ENCODE peak calls at places on chromosomes 3 and 15, in ten cellular contexts. F is T-helper 17 cell, D is substantia nigra, O is EL, Z is fibroblast of pulmonary artery, S is NCI-H2081, T is T follicular helper cell, K is NCI-H774, Y is epithelial cell of esophagus, Q is GF-D8. V is an unnamed sample.

GRCh38 chr15:95839367-95839782 is 491.1 kb upstream of the NR2F2 start:
- DNase-seq in F (no peak), K (no peak), Q (no peak), T (no peak), D (no peak), Z (peak), Y (no peak), S (no peak), O (no peak), V (no peak)

GRCh38 chr3:72655151-72655551 is 193.1 kb downstream of the SHQ1 start:
- DNase-seq in K (no peak), S (no peak), F (no peak), Y (no peak), Z (peak), Q (no peak), D (no peak), T (no peak), O (no peak), V (no peak)

GRCh38 chr15:25180606-25181289 is 226.0 kb downstream of the SNRPN start:
- DNase-seq in S (no peak), Y (no peak), K (no peak), D (no peak), Z (no peak), Q (no peak), O (no peak), T (no peak), F (peak), V (no peak)

GRCh38 chr15:101250931-101251829 is 668 bp downstream of the CHSY1 start:
- DNase-seq in D (no peak), Q (no peak), Z (no peak), O (peak), T (peak), Y (peak), K (peak), F (no peak), S (peak), V (no peak)

GRCh38 chr3:7999363-7999762 is 502.3 kb upstream of the LMCD1 start:
- DNase-seq in O (no peak), T (no peak), Y (no peak), K (no peak), S (peak), F (no peak), Q (no peak), Z (no peak), D (no peak), V (no peak)

GRCh38 chr3:129120254-129121004 is 1.2 kb downstream of the RAB43 start:
- DNase-seq in D (no peak), F (peak), T (peak), K (no peak), Y (peak), S (no peak), Q (peak), O (peak), Z (peak), V (peak)

GRCh38 chr3:183449391-183449790 is 21.0 kb upstream of the MCF2L2 start:
- DNase-seq in K (no peak), S (no peak), D (no peak), O (peak), Q (peak), Y (no peak), Z (peak), F (no peak), T (no peak), V (no peak)

GRCh38 chr3:178022599-178022998 is 513.6 kb upstream of the KCNMB2 start:
- DNase-seq in Y (no peak), Q (no peak), K (no peak), O (no peak), T (no peak), D (no peak), Z (peak), F (no peak), S (no peak), V (no peak)

GRCh38 chr15:27232876-27233275 is 261.9 kb downstream of the GABRG3 start:
- DNase-seq in K (no peak), D (no peak), F (no peak), T (no peak), O (no peak), Y (no peak), Z (no peak), Q (no peak), S (no peak), V (peak)

GRCh38 chr15:74257105-74257504 is 21.0 kb downstream of the CCDC33 start:
- DNase-seq in Q (no peak), K (no peak), Z (no peak), D (no peak), O (no peak), F (no peak), Y (no peak), S (no peak), T (no peak), V (no peak)

GRCh38 chr3:175426805-175427204 is 567.7 kb downstream of the NAALADL2 start:
- DNase-seq in Q (no peak), S (no peak), T (no peak), Z (no peak), Y (peak), K (no peak), O (peak), D (no peak), F (no peak), V (no peak)

GRCh38 chr15:64536244-64536836 is 76.0 kb downstream of the ZNF609 start:
- DNase-seq in O (peak), S (no peak), K (no peak), F (no peak), Y (peak), D (no peak), Q (no peak), Z (peak), T (no peak), V (no peak)

GRCh38 chr3:155313303-155313702 is 19.8 kb upstream of the STRIT1 start:
- DNase-seq in S (no peak), T (no peak), O (peak), F (no peak), Z (peak), K (no peak), D (no peak), Y (no peak), Q (no peak), V (no peak)

GRCh38 chr15:49308686-49309085 is 114.4 kb upstream of the FGF7 start:
- DNase-seq in Q (no peak), Z (no peak), T (no peak), S (no peak), O (no peak), F (no peak), D (no peak), Y (no peak), K (no peak), V (no peak)

GRCh38 chr3:60160105-60160791 is 1091.0 kb downstream of the FHIT start:
- DNase-seq in K (no peak), D (no peak), T (no peak), O (no peak), F (no peak), S (no peak), Y (no peak), Q (no peak), Z (no peak), V (no peak)

GRCh38 chr3:140441006-140441405 is 236.9 kb upstream of the TRIM42 start:
- DNase-seq in O (peak), Q (no peak), T (no peak), K (no peak), Z (peak), Y (peak), F (no peak), D (no peak), S (no peak), V (no peak)

GRCh38 chr15:48695088-48695834 is 49.8 kb upstream of the FBN1 start:
- DNase-seq in D (no peak), O (peak), Z (peak), Y (peak), Q (no peak), S (no peak), K (no peak), T (no peak), F (no peak), V (no peak)

GRCh38 chr3:43391621-43392020 is 105.3 kb downstream of the SNRK start:
- DNase-seq in Z (no peak), K (no peak), S (no peak), F (no peak), Q (no peak), O (no peak), Y (peak), D (no peak), T (no peak), V (no peak)

GRCh38 chr3:126102530-126102951 is 18.6 kb upstream of the SLC41A3 start:
- DNase-seq in T (no peak), Z (no peak), F (no peak), Q (no peak), K (no peak), O (no peak), Y (no peak), S (no peak), D (no peak), V (peak)

GRCh38 chr3:182136008-182136910 is 424.5 kb downstream of the SOX2 start:
- DNase-seq in O (no peak), F (no peak), D (no peak), S (peak), Y (no peak), K (peak), Z (no peak), T (no peak), Q (no peak), V (no peak)

GRCh38 chr15:32887090-32887489 is 169.3 kb downstream of the GREM1 start:
- DNase-seq in T (no peak), D (no peak), S (no peak), O (no peak), Z (no peak), Q (no peak), F (no peak), Y (no peak), K (no peak), V (no peak)

V was measured in lower leg skin.